ENCODE peak calls at places on chromosomes 16 and 17, in nine cellular contexts. H is mesendoderm, G is A549, E is ovary, T is vagina, F is breast epithelium, Z is AG04450, P is mammary epithelial cell, S is heart right ventricle. B is an unnamed sample.

GRCh38 chr17:83171661-83172060 is 92.3 kb downstream of the METRNL start:
- DNase-seq in H (no peak), G (no peak), E (peak; percentile 7), T (no peak), F (peak; percentile 50), Z (no peak), P (no peak), S (no peak), B (no peak)

GRCh38 chr17:17738901-17739300 is 57.6 kb downstream of the RAI1 start:
- DNase-seq in H (no peak), G (no peak), E (no peak), T (no peak), F (no peak), Z (no peak), P (peak; percentile 59), S (peak; percentile 54), B (peak; percentile 85)

GRCh38 chr16:62853887-62854286 is 817.6 kb upstream of the CDH8 start:
- DNase-seq in H (no peak), G (no peak), E (no peak), T (no peak), F (no peak), Z (no peak), P (peak; percentile 73), S (no peak), B (peak; percentile 84)

GRCh38 chr17:27751622-27752490 is 48.5 kb downstream of the NOS2 start:
- DNase-seq in H (no peak), G (no peak), E (no peak), T (peak; percentile 79), F (no peak), Z (no peak), P (peak; percentile 14), S (no peak), B (peak; percentile 29)

GRCh38 chr16:56603589-56603988 is 4.8 kb upstream of the MT2A start:
- DNase-seq in H (peak; percentile 90), G (peak; percentile 67), E (no peak), T (no peak), F (no peak), Z (no peak), P (no peak), S (peak; percentile 65), B (peak; percentile 52)

GRCh38 chr16:76387994-76388393 is 110.8 kb downstream of the CNTNAP4 start:
- DNase-seq in H (no peak), G (no peak), E (no peak), T (no peak), F (no peak), Z (no peak), P (no peak), S (no peak), B (no peak)

GRCh38 chr16:70429888-70430666 is 8.8 kb downstream of the ST3GAL2 start:
- DNase-seq in H (no peak), G (no peak), E (no peak), T (no peak), F (no peak), Z (no peak), P (no peak), S (no peak), B (no peak)

GRCh38 chr17:45291170-45291805 is 25.5 kb downstream of the MAP3K14 start:
- DNase-seq in H (no peak), G (no peak), E (no peak), T (no peak), F (no peak), Z (no peak), P (no peak), S (no peak), B (no peak)

GRCh38 chr17:5049314-5049819 is 14.1 kb upstream of the SLC52A1 start:
- DNase-seq in H (no peak), G (no peak), E (no peak), T (no peak), F (no peak), Z (no peak), P (no peak), S (no peak), B (no peak)

GRCh38 chr16:74868501-74868900 is 93.9 kb upstream of the FA2H start:
- DNase-seq in H (no peak), G (no peak), E (no peak), T (no peak), F (no peak), Z (no peak), P (peak; percentile 60), S (peak; percentile 16), B (peak; percentile 59)

GRCh38 chr16:51149721-51150158 is 1.3 kb downstream of the SALL1 start:
- DNase-seq in H (no peak), G (no peak), E (no peak), T (no peak), F (no peak), Z (no peak), P (no peak), S (no peak), B (no peak)
- H3K4me3 ChIP-seq in H (peak overlapping the region; percentile 91), G (no peak overlapping the region), E (peak overlapping the region; percentile 62), T (peak overlapping the region; percentile 67), F (peak overlapping the region; percentile 52), Z (peak overlapping the region; percentile 82), P (peak overlapping the region; percentile 54), S (no peak overlapping the region), B (no peak overlapping the region)

GRCh38 chr16:84914273-84914672 is 94.5 kb downstream of the CRISPLD2 start:
- DNase-seq in H (no peak), G (no peak), E (no peak), T (no peak), F (no peak), Z (no peak), P (no peak), S (no peak), B (no peak)
- H3K4me3 ChIP-seq in H (no peak overlapping the region), G (no peak overlapping the region), E (no peak overlapping the region), T (no peak overlapping the region), F (no peak overlapping the region), Z (no peak overlapping the region), P (no peak overlapping the region), S (no peak overlapping the region), B (no peak overlapping the region)

DNA sequence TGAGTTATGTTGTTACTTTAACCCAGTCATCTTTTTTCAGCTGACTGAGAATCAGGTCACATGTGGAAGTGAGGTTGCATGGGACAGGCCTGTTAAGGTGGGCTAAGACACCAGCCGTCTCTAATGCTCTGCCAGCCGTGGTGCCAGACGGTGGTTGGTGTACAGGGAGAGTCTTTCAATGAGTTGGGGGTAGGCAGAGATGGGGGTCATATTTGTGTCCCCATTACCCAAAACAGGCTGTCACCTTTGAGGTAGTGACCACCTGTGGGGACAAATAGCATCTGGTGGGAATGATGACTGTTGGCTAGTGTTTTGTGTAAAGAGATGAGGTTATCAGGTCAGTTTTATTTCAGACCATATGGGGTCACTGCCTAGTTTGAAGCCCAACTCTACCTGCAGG is 1.8 kb downstream of the RPL38 start:
- DNase-seq in H (no peak), G (no peak), E (no peak), T (no peak), F (no peak), Z (no peak), P (no peak), S (no peak), B (no peak)
- H3K4me3 ChIP-seq in H (no peak overlapping the region), G (peak overlapping the region; percentile 71), E (no peak overlapping the region), T (no peak overlapping the region), F (peak overlapping the region; percentile 88), Z (peak overlapping the region; percentile 96), P (peak overlapping the region; percentile 93), S (no peak overlapping the region), B (peak overlapping the region; percentile 98)

GRCh38 chr16:734981-735881 is 5.6 kb downstream of the CIAO3 start:
- DNase-seq in H (no peak), G (no peak), E (no peak), T (no peak), F (no peak), Z (no peak), P (no peak), S (no peak), B (no peak)
- H3K4me3 ChIP-seq in H (no peak overlapping the region), G (no peak overlapping the region), E (no peak overlapping the region), T (no peak overlapping the region), F (no peak overlapping the region), Z (no peak overlapping the region), P (no peak overlapping the region), S (no peak overlapping the region), B (no peak overlapping the region)

B was measured in epithelial cell of esophagus.